ENCODE peak calls at places on chromosomes 12 and 14, in four cellular contexts. One of them, this sample, is unnamed.

GRCh38 chr12:68121143-68121542 is 38.4 kb downstream of the IFNG start:
- DNase-seq in Right ventricle myocardium superior: no peak
- DNase-seq in stromal cell of bone marrow: no peak
- DNase-seq in left ventricle myocardium superior: no peak
- DNase-seq in this sample: no peak

GRCh38 chr12:3882896-3883564 is 9.8 kb upstream of the PARP11 start:
- DNase-seq in left ventricle myocardium superior: no peak
- DNase-seq in Right ventricle myocardium superior: no peak
- DNase-seq in stromal cell of bone marrow: no peak
- DNase-seq in this sample: no peak

GRCh38 chr12:58306266-58306995 is 365.1 kb downstream of the ATP23 start:
- DNase-seq in Right ventricle myocardium superior: no peak
- DNase-seq in left ventricle myocardium superior: no peak
- DNase-seq in stromal cell of bone marrow: peak; percentile 15
- DNase-seq in this sample: no peak

GRCh38 chr12:122467983-122468382 is 32.7 kb downstream of the ZCCHC8 start:
- DNase-seq in stromal cell of bone marrow: no peak
- DNase-seq in Right ventricle myocardium superior: no peak
- DNase-seq in left ventricle myocardium superior: no peak
- DNase-seq in this sample: no peak

GRCh38 chr12:570237-570925 is 92.9 kb downstream of the NINJ2 start:
- DNase-seq in stromal cell of bone marrow: peak; percentile 82
- DNase-seq in left ventricle myocardium superior: peak; percentile 85
- DNase-seq in Right ventricle myocardium superior: peak; percentile 86
- DNase-seq in this sample: peak; percentile 76

GRCh38 chr12:94614288-94614721 is 36.1 kb downstream of the TMCC3 start:
- DNase-seq in stromal cell of bone marrow: no peak
- DNase-seq in Right ventricle myocardium superior: no peak
- DNase-seq in left ventricle myocardium superior: no peak
- DNase-seq in this sample: no peak

GRCh38 chr12:105172037-105172436 is 63.9 kb downstream of the APPL2 start:
- DNase-seq in Right ventricle myocardium superior: no peak
- DNase-seq in stromal cell of bone marrow: no peak
- DNase-seq in left ventricle myocardium superior: no peak
- DNase-seq in this sample: no peak

GRCh38 chr12:54195736-54196347 is 7.1 kb upstream of the SMUG1 start:
- DNase-seq in left ventricle myocardium superior: no peak
- DNase-seq in Right ventricle myocardium superior: no peak
- DNase-seq in stromal cell of bone marrow: no peak
- DNase-seq in this sample: no peak

GRCh38 chr14:78631551-78631950 is 461.4 kb downstream of the NRXN3 start:
- DNase-seq in left ventricle myocardium superior: no peak
- DNase-seq in Right ventricle myocardium superior: no peak
- DNase-seq in stromal cell of bone marrow: peak; percentile 3
- DNase-seq in this sample: no peak

GRCh38 chr12:109555431-109556315 is 17.6 kb downstream of the MMAB start:
- DNase-seq in stromal cell of bone marrow: no peak
- DNase-seq in Right ventricle myocardium superior: no peak
- DNase-seq in left ventricle myocardium superior: no peak
- DNase-seq in this sample: no peak

GRCh38 chr14:51004801-51005526 is 60.7 kb upstream of the PYGL start:
- DNase-seq in stromal cell of bone marrow: no peak
- DNase-seq in left ventricle myocardium superior: no peak
- DNase-seq in Right ventricle myocardium superior: no peak
- DNase-seq in this sample: no peak

GRCh38 chr12:105861232-105861631 is 277.5 kb downstream of the NUAK1 start:
- DNase-seq in stromal cell of bone marrow: no peak
- DNase-seq in left ventricle myocardium superior: no peak
- DNase-seq in Right ventricle myocardium superior: no peak
- DNase-seq in this sample: no peak

GRCh38 chr12:52025301-52026172 is 18.8 kb downstream of the TAMALIN start:
- DNase-seq in Right ventricle myocardium superior: peak; percentile 87
- DNase-seq in left ventricle myocardium superior: peak; percentile 86
- DNase-seq in stromal cell of bone marrow: peak; percentile 69
- DNase-seq in this sample: peak; percentile 69

GRCh38 chr12:1091350-1091749 is 100.3 kb downstream of the ERC1 start:
- DNase-seq in stromal cell of bone marrow: no peak
- DNase-seq in left ventricle myocardium superior: no peak
- DNase-seq in Right ventricle myocardium superior: no peak
- DNase-seq in this sample: no peak

GRCh38 chr12:125140918-125141573 is 75.8 kb downstream of the AACS start:
- DNase-seq in stromal cell of bone marrow: peak; percentile 31
- DNase-seq in left ventricle myocardium superior: no peak
- DNase-seq in Right ventricle myocardium superior: no peak
- DNase-seq in this sample: peak; percentile 54

GRCh38 chr12:91947459-91947858 is 198.2 kb downstream of the BTG1 start:
- DNase-seq in Right ventricle myocardium superior: no peak
- DNase-seq in left ventricle myocardium superior: no peak
- DNase-seq in stromal cell of bone marrow: no peak
- DNase-seq in this sample: no peak

GRCh38 chr12:64682572-64683277 is 72.4 kb downstream of the RASSF3 start:
- DNase-seq in left ventricle myocardium superior: peak; percentile 43
- DNase-seq in stromal cell of bone marrow: peak; percentile 38
- DNase-seq in Right ventricle myocardium superior: peak; percentile 63
- DNase-seq in this sample: peak; percentile 65

GRCh38 chr12:120119395-120119973 is 2.9 kb upstream of the RAB35 start:
- DNase-seq in Right ventricle myocardium superior: no peak
- DNase-seq in left ventricle myocardium superior: no peak
- DNase-seq in stromal cell of bone marrow: no peak
- DNase-seq in this sample: no peak

GRCh38 chr12:131378176-131378842 is 332.6 kb upstream of the SFSWAP start:
- DNase-seq in left ventricle myocardium superior: no peak
- DNase-seq in stromal cell of bone marrow: no peak
- DNase-seq in Right ventricle myocardium superior: no peak
- DNase-seq in this sample: no peak

GRCh38 chr14:96146131-96146771 is 58.4 kb upstream of the BDKRB2 start:
- DNase-seq in left ventricle myocardium superior: no peak
- DNase-seq in stromal cell of bone marrow: peak; percentile 95
- DNase-seq in Right ventricle myocardium superior: peak; percentile 47
- DNase-seq in this sample: peak; percentile 86

GRCh38 chr14:97177635-97178034 is 380.5 kb downstream of the VRK1 start:
- DNase-seq in Right ventricle myocardium superior: no peak
- DNase-seq in stromal cell of bone marrow: no peak
- DNase-seq in left ventricle myocardium superior: no peak
- DNase-seq in this sample: no peak

GRCh38 chr14:50007123-50007903 is 109.1 kb downstream of the VCPKMT start:
- DNase-seq in left ventricle myocardium superior: no peak
- DNase-seq in Right ventricle myocardium superior: no peak
- DNase-seq in stromal cell of bone marrow: no peak
- DNase-seq in this sample: no peak

GRCh38 chr14:28767851-28768548 is 1.4 kb downstream of the FOXG1 start:
- DNase-seq in left ventricle myocardium superior: no peak
- DNase-seq in stromal cell of bone marrow: no peak
- DNase-seq in Right ventricle myocardium superior: no peak
- DNase-seq in this sample: no peak

GRCh38 chr14:100413699-100414098 is 90.6 kb downstream of the SLC25A47 start:
- DNase-seq in stromal cell of bone marrow: no peak
- DNase-seq in left ventricle myocardium superior: no peak
- DNase-seq in Right ventricle myocardium superior: no peak
- DNase-seq in this sample: no peak

GRCh38 chr12:37541356-37541755 is 775.2 kb upstream of the ALG10B start:
- DNase-seq in Right ventricle myocardium superior: no peak
- DNase-seq in stromal cell of bone marrow: no peak
- DNase-seq in left ventricle myocardium superior: no peak
- DNase-seq in this sample: no peak

GRCh38 chr12:99386907-99387306 is 260.6 kb upstream of the GARIN6 start:
- DNase-seq in Right ventricle myocardium superior: no peak
- DNase-seq in stromal cell of bone marrow: no peak
- DNase-seq in left ventricle myocardium superior: no peak
- DNase-seq in this sample: peak; percentile 14

GRCh38 chr14:76073732-76074131 is 78.0 kb upstream of the GPATCH2L start:
- DNase-seq in Right ventricle myocardium superior: no peak
- DNase-seq in stromal cell of bone marrow: no peak
- DNase-seq in left ventricle myocardium superior: no peak
- DNase-seq in this sample: no peak

GRCh38 chr12:95859344-95859816 is 628 bp downstream of the SNRPF start:
- DNase-seq in stromal cell of bone marrow: no peak
- DNase-seq in Right ventricle myocardium superior: no peak
- DNase-seq in left ventricle myocardium superior: no peak
- DNase-seq in this sample: no peak

GRCh38 chr14:32702571-32702970 is 236.1 kb upstream of the NPAS3 start:
- DNase-seq in stromal cell of bone marrow: no peak
- DNase-seq in Right ventricle myocardium superior: peak; percentile 63
- DNase-seq in left ventricle myocardium superior: peak; percentile 61
- DNase-seq in this sample: no peak

GRCh38 chr12:53659011-53659551 is 16.8 kb downstream of the ATP5MC2 start:
- DNase-seq in stromal cell of bone marrow: peak; percentile 92
- DNase-seq in Right ventricle myocardium superior: no peak
- DNase-seq in left ventricle myocardium superior: no peak
- DNase-seq in this sample: no peak

GRCh38 chr12:79988368-79988767 is 53.5 kb upstream of the PPP1R12A start:
- DNase-seq in Right ventricle myocardium superior: no peak
- DNase-seq in stromal cell of bone marrow: no peak
- DNase-seq in left ventricle myocardium superior: no peak
- DNase-seq in this sample: no peak

GRCh38 chr12:124625867-124626675 is 58.7 kb upstream of the NCOR2 start:
- DNase-seq in stromal cell of bone marrow: peak; percentile 90
- DNase-seq in Right ventricle myocardium superior: peak; percentile 93
- DNase-seq in left ventricle myocardium superior: peak; percentile 90
- DNase-seq in this sample: peak; percentile 54

GRCh38 chr12:130266751-130267150 is 70.9 kb upstream of the PIWIL1 start:
- DNase-seq in left ventricle myocardium superior: no peak
- DNase-seq in Right ventricle myocardium superior: no peak
- DNase-seq in stromal cell of bone marrow: no peak
- DNase-seq in this sample: no peak

GRCh38 chr14:35819591-35820540 is 6.3 kb upstream of the BRMS1L start:
- DNase-seq in left ventricle myocardium superior: no peak
- DNase-seq in stromal cell of bone marrow: no peak
- DNase-seq in Right ventricle myocardium superior: no peak
- DNase-seq in this sample: no peak

GRCh38 chr12:128976120-128976519 is 122.8 kb downstream of the GLT1D1 start:
- DNase-seq in Right ventricle myocardium superior: no peak
- DNase-seq in stromal cell of bone marrow: no peak
- DNase-seq in left ventricle myocardium superior: no peak
- DNase-seq in this sample: no peak

GRCh38 chr12:53327435-53328042 is 6.1 kb upstream of the AAAS start:
- DNase-seq in left ventricle myocardium superior: no peak
- DNase-seq in stromal cell of bone marrow: no peak
- DNase-seq in Right ventricle myocardium superior: no peak
- DNase-seq in this sample: no peak

GRCh38 chr12:76916170-76916540 is 37.3 kb upstream of the CSRP2 start:
- DNase-seq in Right ventricle myocardium superior: no peak
- DNase-seq in stromal cell of bone marrow: no peak
- DNase-seq in left ventricle myocardium superior: no peak
- DNase-seq in this sample: no peak